ENCODE peak calls at places on chromosomes 1 and 21, in eight cellular contexts. A is MM.1S, X is GM23338, P is neural progenitor cell, Y is astrocyte, O is mammary epithelial cell, I is fibroblast of lung, T is A673. U is an unnamed sample.

GRCh38 chr1:218930472-218930871 is 243.2 kb upstream of the LYPLAL1 start:
- DNase-seq in A (no peak), X (no peak), P (no peak), Y (no peak), O (no peak), I (no peak), T (no peak), U (no peak)

GRCh38 chr1:204036882-204037645 is 35.9 kb upstream of the SOX13 start:
- DNase-seq in A (no peak), X (peak; percentile 52), P (no peak), Y (no peak), O (no peak), I (no peak), T (no peak), U (no peak)

GRCh38 chr1:209890606-209891330 is 47.2 kb upstream of the SYT14 start:
- DNase-seq in A (no peak), X (no peak), P (no peak), Y (peak; percentile 40), O (peak; percentile 80), I (peak; percentile 46), T (no peak), U (no peak)

GRCh38 chr1:54016343-54017282 is 1.4 kb downstream of the LDLRAD1 start:
- DNase-seq in A (no peak), X (peak; percentile 36), P (no peak), Y (no peak), O (peak; percentile 80), I (no peak), T (no peak), U (peak; percentile 0)

GRCh38 chr1:45922813-45923212 is 119.4 kb downstream of the MAST2 start:
- DNase-seq in A (no peak), X (no peak), P (no peak), Y (no peak), O (no peak), I (no peak), T (no peak), U (no peak)

GRCh38 chr21:33266050-33266783 is at the start of gene IL10RB:
- DNase-seq in A (peak; percentile 80), X (peak; percentile 92), P (peak; percentile 88), Y (peak; percentile 25), O (peak; percentile 56), I (peak; percentile 54), T (peak; percentile 76), U (peak; percentile 79)

GRCh38 chr1:42767510-42767924 is 468 bp downstream of the C1orf50 start:
- DNase-seq in A (peak; percentile 33), X (no peak), P (no peak), Y (no peak), O (peak; percentile 20), I (no peak), T (no peak), U (no peak)

GRCh38 chr1:230163205-230163604 is 96.2 kb downstream of the GALNT2 start:
- DNase-seq in A (no peak), X (no peak), P (no peak), Y (peak; percentile 83), O (peak; percentile 12), I (peak; percentile 85), T (no peak), U (no peak)

GRCh38 chr1:31376374-31377134 is 3.7 kb upstream of the FABP3 start:
- DNase-seq in A (no peak), X (peak; percentile 73), P (peak; percentile 63), Y (peak; percentile 86), O (peak; percentile 68), I (peak; percentile 92), T (peak; percentile 76), U (no peak)

GRCh38 chr1:21657456-21658190 is 11.5 kb downstream of the RAP1GAP start:
- DNase-seq in A (no peak), X (no peak), P (peak; percentile 36), Y (no peak), O (no peak), I (no peak), T (no peak), U (no peak)

GRCh38 chr21:33396966-33397365 is 6.2 kb upstream of the IFNGR2 start:
- DNase-seq in A (no peak), X (no peak), P (no peak), Y (peak; percentile 81), O (peak; percentile 46), I (peak; percentile 85), T (peak; percentile 28), U (no peak)

GRCh38 chr1:246280551-246280950 is 226.5 kb downstream of the SMYD3 start:
- DNase-seq in A (no peak), X (peak; percentile 21), P (no peak), Y (no peak), O (no peak), I (peak; percentile 34), T (peak; percentile 28), U (no peak)

GRCh38 chr1:39990428-39990827 is 35.5 kb downstream of the MFSD2A start:
- DNase-seq in A (no peak), X (no peak), P (no peak), Y (no peak), O (peak; percentile 71), I (no peak), T (no peak), U (no peak)

GRCh38 chr1:199172286-199173124 is 533.7 kb downstream of the PTPRC start:
- DNase-seq in A (no peak), X (no peak), P (no peak), Y (peak; percentile 22), O (peak; percentile 16), I (peak; percentile 32), T (no peak), U (peak; percentile 51)

GRCh38 chr1:219120625-219121544 is 52.8 kb upstream of the LYPLAL1 start:
- DNase-seq in A (no peak), X (peak; percentile 4), P (no peak), Y (peak; percentile 83), O (peak; percentile 2), I (peak; percentile 85), T (peak; percentile 73), U (no peak)

GRCh38 chr1:109240158-109241152 is 8.9 kb upstream of the CELSR2 start:
- DNase-seq in A (peak; percentile 14), X (peak; percentile 87), P (peak; percentile 45), Y (peak; percentile 49), O (peak; percentile 97), I (peak; percentile 70), T (peak; percentile 94), U (peak; percentile 49)

GRCh38 chr21:45997495-45998275 is 16.1 kb downstream of the COL6A1 start:
- DNase-seq in A (no peak), X (no peak), P (no peak), Y (no peak), O (no peak), I (no peak), T (no peak), U (no peak)

GRCh38 chr21:45997205-45997494 is 15.6 kb downstream of the COL6A1 start:
- DNase-seq in A (no peak), X (no peak), P (no peak), Y (no peak), O (no peak), I (no peak), T (no peak), U (no peak)

GRCh38 chr21:45998871-45999580 is 17.5 kb downstream of the COL6A1 start:
- DNase-seq in A (no peak), X (no peak), P (no peak), Y (no peak), O (no peak), I (no peak), T (no peak), U (no peak)

GRCh38 chr21:45999581-46000181 is 18.1 kb downstream of the COL6A1 start:
- DNase-seq in A (no peak), X (no peak), P (no peak), Y (no peak), O (no peak), I (no peak), T (no peak), U (no peak)

DNA sequence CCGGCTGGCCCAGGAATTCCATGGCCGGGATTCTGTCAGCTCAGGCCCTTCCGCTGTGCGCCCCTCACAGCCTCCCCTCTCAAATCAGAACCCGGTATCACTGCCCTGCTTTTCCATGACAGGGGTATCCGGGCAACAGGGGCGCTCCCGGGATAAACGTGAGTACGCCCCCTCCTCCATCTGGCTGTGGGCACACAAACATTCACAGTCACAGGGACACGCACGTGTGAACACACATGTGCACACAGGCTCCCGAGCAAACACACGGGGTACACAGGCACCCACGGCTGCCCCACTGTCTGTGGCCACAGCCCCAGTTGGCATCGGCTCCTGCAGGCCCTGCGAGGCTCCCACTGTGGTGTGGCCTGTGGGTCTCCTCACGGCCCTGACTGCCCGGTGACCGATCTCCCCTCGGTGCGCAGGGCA is 16.7 kb downstream of the COL6A1 start:
- DNase-seq in A (no peak), X (no peak), P (no peak), Y (no peak), O (no peak), I (no peak), T (no peak), U (no peak)
- H3K36me3 ChIP-seq in A (no peaks in the 10 kb centered on the region), X (no peaks in the 10 kb centered on the region), P (no peaks in the 10 kb centered on the region), Y (peaks cover 22% of the 10 kb centered on the region), O (no peaks in the 10 kb centered on the region), I (peaks cover 85% of the 10 kb centered on the region), T (no peaks in the 10 kb centered on the region), U (no peaks in the 10 kb centered on the region)

DNA sequence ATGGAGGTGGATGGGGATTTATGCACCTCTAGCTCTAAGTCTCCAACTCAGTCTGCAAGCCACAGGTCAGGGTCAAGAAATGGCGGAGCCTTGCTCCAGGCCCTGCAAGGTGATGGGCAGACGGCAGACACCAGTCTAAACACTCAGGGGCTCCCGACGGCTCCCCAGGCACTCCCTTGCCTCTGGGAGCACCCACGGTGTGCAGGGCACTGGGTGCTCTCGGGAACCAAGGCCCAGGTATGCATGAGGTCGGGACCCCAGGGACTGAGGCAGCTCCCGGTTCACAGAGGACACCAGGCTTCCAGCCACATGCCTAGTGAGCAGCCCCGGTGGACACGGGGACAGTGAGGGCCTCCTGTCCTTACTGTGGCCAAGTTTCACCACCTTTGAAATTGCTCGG is 53.1 kb upstream of the TTC34 start:
- DNase-seq in A (no peak), X (no peak), P (no peak), Y (no peak), O (no peak), I (no peak), T (no peak), U (no peak)
- TF ChIP-seq EZH2 in A (no peak), X (no peak), P (no peak), Y (no peak), O (no peak), I (no peak), T (no peak), U (no peak)

GRCh38 chr1:215594640-215595039 is 27.5 kb downstream of the KCTD3 start:
- DNase-seq in A (no peak), X (no peak), P (no peak), Y (no peak), O (no peak), I (no peak), T (no peak), U (no peak)

GRCh38 chr1:215589650-215590049 is 22.5 kb downstream of the KCTD3 start:
- DNase-seq in A (no peak), X (no peak), P (no peak), Y (no peak), O (no peak), I (no peak), T (no peak), U (no peak)

GRCh38 chr1:215595231-215595630 is 28.1 kb downstream of the KCTD3 start:
- DNase-seq in A (no peak), X (no peak), P (no peak), Y (no peak), O (no peak), I (no peak), T (no peak), U (no peak)

GRCh38 chr1:215590779-215591491 is 23.8 kb downstream of the KCTD3 start:
- DNase-seq in A (no peak), X (no peak), P (no peak), Y (no peak), O (no peak), I (no peak), T (no peak), U (no peak)
- H3K36me3 ChIP-seq in A (no peaks in the 10 kb centered on the region), X (peaks cover 12% of the 10 kb centered on the region), P (peaks cover 8% of the 10 kb centered on the region), Y (peaks cover 5% of the 10 kb centered on the region), O (peaks cover 4% of the 10 kb centered on the region), I (no peaks in the 10 kb centered on the region), T (no peaks in the 10 kb centered on the region), U (peaks cover 4% of the 10 kb centered on the region)

GRCh38 chr1:206816390-206817287 is 44.3 kb upstream of the IL10 start:
- DNase-seq in A (peak; percentile 98), X (no peak), P (no peak), Y (no peak), O (no peak), I (no peak), T (no peak), U (no peak)
- TF ChIP-seq EZH2 in A (no peak), X (no peak), P (no peak), Y (no peak), O (no peak), I (no peak), T (no peak), U (no peak)

U was measured in DND-41.